ENCODE peak calls at places on chromosome 1, in nine cellular contexts. W is transverse colon; T is right cardiac atrium; A is foreskin fibroblast; V is prostate gland; G is mammary epithelial cell; X is left ventricle myocardium inferior; J is naive thymus-derived CD4-positive, alpha-beta T cell; U is tibial nerve. K is an unnamed sample.

GRCh38 chr1:44240802-44241671 is 27.8 kb downstream of the DMAP1 start:
- DNase-seq in W (peak), U (no peak), G (no peak), V (no peak), J (no peak), A (no peak), T (no peak), X (no peak), K (no peak)

GRCh38 chr1:40758578-40759343 is 24.8 kb upstream of the KCNQ4 start:
- DNase-seq in T (no peak), X (no peak), J (no peak), U (no peak), A (no peak), G (no peak), W (no peak), V (no peak), K (no peak)

GRCh38 chr1:167056529-167057296 is 33.5 kb downstream of the GPA33 start:
- DNase-seq in X (no peak), A (no peak), U (no peak), J (no peak), T (no peak), G (no peak), W (no peak), V (no peak), K (no peak)

GRCh38 chr1:181044449-181044966 is 10.7 kb downstream of the MR1 start:
- DNase-seq in X (no peak), J (no peak), U (no peak), G (peak), A (no peak), W (peak), V (peak), T (no peak), K (peak)

GRCh38 chr1:92485374-92486250 is 1.1 kb downstream of the GFI1 start:
- DNase-seq in U (no peak), W (peak), V (no peak), G (peak), X (peak), A (no peak), J (peak), T (peak), K (peak)

GRCh38 chr1:29975036-29975694 is 738.8 kb downstream of the PTPRU start:
- DNase-seq in V (no peak), J (no peak), W (no peak), U (no peak), T (no peak), G (peak), X (no peak), A (peak), K (peak)

GRCh38 chr1:28775121-28775942 is 36.6 kb upstream of the OPRD1 start:
- DNase-seq in T (peak), X (peak), J (peak), G (peak), V (peak), U (peak), W (peak), A (peak), K (no peak)

GRCh38 chr1:235063068-235063765 is 65.4 kb downstream of the TOMM20 start:
- DNase-seq in T (peak), J (no peak), X (no peak), U (no peak), G (no peak), A (no peak), V (no peak), W (no peak), K (no peak)

GRCh38 chr1:234980657-234981396 is 147.8 kb downstream of the TOMM20 start:
- DNase-seq in T (peak), V (no peak), A (peak), U (peak), G (peak), X (peak), J (no peak), W (peak), K (no peak)

GRCh38 chr1:205976708-205977107 is 26.5 kb downstream of the RAB7B start:
- DNase-seq in G (no peak), W (no peak), J (no peak), V (no peak), U (no peak), A (no peak), X (peak), T (peak), K (no peak)

GRCh38 chr1:240312872-240313271 is 221.2 kb downstream of the FMN2 start:
- DNase-seq in X (no peak), J (no peak), V (no peak), U (no peak), A (peak), T (no peak), W (no peak), G (no peak), K (no peak)

GRCh38 chr1:151065089-151065645 is 5.0 kb downstream of the MLLT11 start:
- DNase-seq in T (no peak), J (no peak), W (no peak), U (no peak), X (no peak), A (no peak), V (no peak), G (no peak), K (no peak)

GRCh38 chr1:155859881-155860841 is 794 bp downstream of the SYT11 start:
- DNase-seq in V (no peak), X (peak), J (no peak), T (peak), A (peak), U (peak), W (peak), G (no peak), K (no peak)

GRCh38 chr1:178532392-178532791 is 19.5 kb downstream of the TEX35 start:
- DNase-seq in X (peak), W (peak), U (peak), G (peak), V (peak), T (peak), A (peak), J (peak), K (peak)

GRCh38 chr1:228353601-228354371 is 52.8 kb downstream of the TRIM11 start:
- DNase-seq in G (peak), T (peak), X (no peak), W (no peak), V (no peak), A (no peak), U (no peak), J (no peak), K (no peak)

GRCh38 chr1:36156329-36157114 is 562 bp downstream of the MAP7D1 start:
- DNase-seq in T (peak), V (peak), W (peak), J (peak), X (peak), U (peak), G (peak), A (no peak), K (no peak)

GRCh38 chr1:48493031-48493430 is 21.0 kb upstream of the SPATA6 start:
- DNase-seq in W (peak), G (no peak), J (no peak), X (no peak), T (no peak), V (no peak), U (no peak), A (no peak), K (no peak)

GRCh38 chr1:46334030-46334384 is 6.6 kb upstream of the NSUN4 start:
- DNase-seq in V (no peak), J (no peak), T (no peak), G (no peak), W (no peak), U (no peak), X (no peak), A (no peak), K (no peak)

GRCh38 chr1:228090613-228091081 is 8.1 kb downstream of the ARF1 start:
- DNase-seq in T (no peak), V (no peak), J (no peak), X (no peak), U (no peak), G (no peak), W (peak), A (peak), K (no peak)

GRCh38 chr1:224626042-224626441 is 9.9 kb downstream of the CNIH3 start:
- DNase-seq in T (no peak), U (no peak), A (peak), J (no peak), W (no peak), V (no peak), G (peak), X (no peak), K (no peak)
- H3K4me3 ChIP-seq in T (no peak), U (no peak), A (no peak), J (no peak), W (no peak), V (no peak), G (no peak), X (no peak), K (no peak)

GRCh38 chr1:24190970-24191570 is 4.0 kb upstream of the IFNLR1 start:
- DNase-seq in T (no peak), J (no peak), A (no peak), G (no peak), U (no peak), V (no peak), W (no peak), X (no peak), K (peak)
- H3K4me3 ChIP-seq in T (no peak), J (no peak), A (no peak), G (no peak), U (no peak), V (no peak), W (no peak), X (no peak), K (no peak)

GRCh38 chr1:85307987-85308836 is 31.8 kb upstream of the BCL10 start:
- DNase-seq in U (peak), A (peak), T (peak), G (peak), J (no peak), V (peak), X (peak), W (peak), K (peak)
- H3K4me3 ChIP-seq in U (no peak), A (no peak), T (no peak), G (no peak), J (no peak), V (no peak), X (peak), W (no peak), K (no peak)

GRCh38 chr1:223887724-223888428 is 42.1 kb upstream of the TP53BP2 start:
- DNase-seq in G (peak), W (peak), X (no peak), V (no peak), J (no peak), A (peak), U (no peak), T (peak), K (no peak)
- H3K4me3 ChIP-seq in G (no peak), W (no peak), X (peak), V (no peak), J (no peak), A (peak), U (no peak), T (no peak), K (no peak)

DNA sequence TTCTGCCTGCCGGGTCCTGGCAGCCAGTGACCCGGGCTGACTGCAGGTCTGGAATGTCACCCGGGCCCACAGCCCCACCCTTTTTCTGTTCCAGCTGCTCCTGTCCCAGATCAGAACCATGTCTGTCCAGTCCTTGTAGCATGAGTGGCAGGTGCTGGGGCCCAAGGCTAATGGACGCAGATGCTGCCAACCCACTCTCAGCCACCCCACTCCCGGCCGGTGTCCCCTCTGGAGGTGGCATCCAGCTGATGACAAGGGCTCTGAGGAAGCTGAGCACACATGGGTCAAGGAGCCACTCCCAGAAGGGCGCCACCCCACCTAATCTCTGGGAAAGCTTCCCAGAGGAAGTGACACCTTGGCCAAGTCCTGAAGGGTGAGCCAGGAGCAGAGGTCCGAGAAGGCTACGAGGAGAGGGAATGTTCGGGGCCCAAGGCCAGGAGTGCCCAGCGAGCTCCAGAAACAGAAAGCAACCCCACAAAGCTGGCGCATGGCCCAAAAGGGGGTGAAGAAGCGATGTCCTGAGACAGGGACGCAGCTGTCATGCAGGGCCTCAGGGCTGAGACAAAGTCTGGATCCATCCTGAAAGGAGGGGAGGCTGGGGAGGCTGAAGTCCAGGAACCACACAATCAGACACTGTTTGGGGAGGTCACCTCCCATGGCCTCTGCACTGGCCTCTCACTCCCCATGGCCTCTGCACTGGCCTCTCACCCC is 39.5 kb downstream of the ACOT7 start:
- DNase-seq in A (no peak), W (peak), V (no peak), U (no peak), G (no peak), T (peak), J (no peak), X (peak), K (no peak)
- H3K4me3 ChIP-seq in A (no peak), W (no peak), V (no peak), U (no peak), G (no peak), T (no peak), J (no peak), X (peak), K (no peak)

GRCh38 chr1:64471218-64471719 is 1.3 kb downstream of the CACHD1 start:
- DNase-seq in G (peak), V (peak), X (peak), W (peak), A (peak), J (peak), T (peak), U (no peak), K (no peak)
- H3K4me3 ChIP-seq in G (peak), V (peak), X (peak), W (peak), A (peak), J (peak), T (peak), U (peak), K (no peak)

GRCh38 chr1:160133990-160134770 is 17.2 kb upstream of the ATP1A4 start:
- DNase-seq in A (no peak), W (no peak), U (no peak), V (no peak), J (no peak), G (no peak), T (no peak), X (no peak), K (no peak)

GRCh38 chr1:160129966-160130365 is 14.4 kb downstream of the ATP1A2 start:
- DNase-seq in T (no peak), W (no peak), J (no peak), V (no peak), A (no peak), G (no peak), U (no peak), X (no peak), K (no peak)

GRCh38 chr1:160130486-160130885 is 14.9 kb downstream of the ATP1A2 start:
- DNase-seq in T (no peak), U (no peak), A (no peak), J (no peak), X (no peak), G (no peak), W (no peak), V (no peak), K (no peak)

GRCh38 chr1:160130939-160131338 is 15.4 kb downstream of the ATP1A2 start:
- DNase-seq in W (no peak), J (no peak), X (no peak), V (no peak), G (no peak), T (no peak), U (no peak), A (no peak), K (no peak)

DNA sequence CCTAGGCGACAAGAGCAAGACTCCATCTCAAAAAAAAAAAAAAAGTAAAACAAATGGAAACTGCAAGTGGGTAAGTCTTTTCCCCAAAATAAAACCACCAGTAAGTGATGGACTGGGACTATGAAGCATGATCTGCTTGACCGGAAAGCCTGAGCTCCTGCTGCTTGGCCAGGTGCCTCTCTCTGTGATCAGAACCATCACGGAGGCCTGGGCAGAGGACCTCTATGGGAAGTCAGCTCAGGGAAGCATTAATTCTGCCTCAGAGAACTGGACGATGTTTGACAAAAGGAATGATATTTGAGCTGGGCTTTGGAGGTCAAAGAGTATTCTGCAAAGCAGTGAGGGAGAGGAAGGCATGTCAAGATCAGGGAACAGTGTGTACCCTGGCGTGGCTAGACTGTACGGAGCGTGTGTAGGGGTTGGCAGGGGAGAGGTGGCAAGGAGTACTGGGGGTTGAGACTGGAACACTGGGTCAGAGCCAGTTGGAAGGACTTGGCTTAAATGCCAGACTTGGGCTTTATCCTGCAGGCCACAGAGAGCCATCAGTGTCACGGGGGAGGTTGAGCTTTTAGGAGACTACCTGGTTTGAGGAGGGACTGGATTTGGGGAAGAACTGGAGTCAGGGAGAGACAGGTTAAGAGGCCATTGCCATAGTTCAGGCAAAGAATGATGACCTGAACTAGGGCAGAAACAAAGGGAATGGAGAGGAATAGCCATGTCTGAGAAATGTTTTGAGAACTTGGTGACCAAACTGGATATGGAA is 16.4 kb downstream of the ATP1A2 start:
- DNase-seq in A (no peak), U (no peak), T (no peak), V (no peak), W (no peak), J (no peak), G (no peak), X (peak), K (no peak)
- H3K4me3 ChIP-seq in A (no peak), U (no peak), T (no peak), V (no peak), W (no peak), J (no peak), G (no peak), X (peak), K (no peak)

DNA sequence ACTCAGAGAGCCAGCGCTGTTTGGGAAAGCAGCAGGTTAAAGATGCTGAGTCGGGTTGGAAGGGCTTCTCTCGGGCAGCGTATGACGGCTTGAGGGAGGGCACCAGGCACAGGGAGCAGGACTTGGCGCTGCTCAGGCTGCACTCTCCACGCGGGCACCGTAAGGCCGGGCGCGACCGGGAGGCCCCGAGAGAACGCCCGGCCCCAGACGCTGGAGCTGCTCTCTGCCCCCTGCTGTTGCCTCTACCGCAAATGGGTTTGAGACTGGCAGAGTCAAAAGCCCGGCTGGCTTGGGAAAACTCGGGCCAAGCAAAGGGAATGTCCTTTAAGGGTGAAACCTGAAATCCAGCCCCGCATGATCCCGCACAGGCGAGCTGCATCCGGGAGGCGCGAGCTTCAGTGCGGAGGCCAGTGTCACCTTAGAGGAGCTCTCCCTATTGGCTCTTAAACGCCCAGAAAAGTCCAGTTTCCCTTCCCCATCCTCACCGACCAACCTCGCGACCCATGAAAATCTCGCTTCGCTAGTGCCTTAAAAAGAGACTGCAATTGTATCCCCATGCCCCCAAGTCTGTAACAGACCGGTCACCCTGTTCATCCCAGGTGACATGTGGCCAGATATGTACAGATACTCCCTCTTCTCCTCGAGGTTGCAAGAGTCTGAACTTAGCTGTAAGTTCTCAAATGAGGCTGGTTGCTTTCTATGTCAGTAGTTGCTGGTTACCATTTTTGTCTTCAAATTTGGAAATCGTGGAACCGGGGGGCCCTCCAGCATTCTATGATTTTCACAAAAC is 1.1 kb downstream of the PRRX1 start:
- DNase-seq in W (peak), A (peak), V (no peak), X (peak), J (no peak), G (peak), T (peak), U (no peak), K (no peak)
- H3K4me3 ChIP-seq in W (peak), A (peak), V (peak), X (peak), J (no peak), G (peak), T (peak), U (peak), K (no peak)

GRCh38 chr1:230641900-230642262 is 400 bp upstream of the COG2 start:
- DNase-seq in J (no peak), T (no peak), W (peak), A (no peak), U (no peak), G (no peak), X (no peak), V (peak), K (no peak)

GRCh38 chr1:230646710-230647302 is 4.5 kb downstream of the COG2 start:
- DNase-seq in A (no peak), J (no peak), W (no peak), V (no peak), G (no peak), U (no peak), X (no peak), T (no peak), K (no peak)

GRCh38 chr1:230641346-230641745 is 935 bp upstream of the COG2 start:
- DNase-seq in X (no peak), G (peak), A (peak), W (no peak), V (no peak), U (no peak), J (no peak), T (no peak), K (no peak)

GRCh38 chr1:230642263-230642959 is at the start of gene COG2:
- DNase-seq in X (peak), G (peak), A (peak), W (peak), T (peak), U (peak), J (peak), V (peak), K (peak)

DNA sequence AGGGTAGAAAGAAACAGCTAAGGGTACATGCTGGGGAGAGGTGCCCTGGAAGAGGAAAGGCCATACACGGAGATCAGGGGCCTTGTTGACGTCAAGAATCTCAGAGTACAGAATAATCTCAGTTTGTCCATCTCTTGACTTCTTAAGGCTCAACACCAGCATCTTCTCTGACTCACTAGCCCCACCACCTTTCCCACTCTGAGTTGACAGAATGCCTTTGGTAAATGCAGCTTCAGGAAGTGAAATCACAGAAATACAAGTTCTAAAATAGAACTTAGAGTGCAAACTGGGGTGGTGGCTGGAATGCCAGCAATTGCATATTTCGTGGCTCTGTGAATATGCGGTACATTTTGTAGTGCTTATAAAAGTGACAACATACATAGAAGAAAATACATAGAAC is 1.6 kb downstream of the COG2 start:
- DNase-seq in G (no peak), J (no peak), V (no peak), W (peak), T (no peak), X (no peak), U (no peak), A (no peak), K (no peak)
- H3K4me3 ChIP-seq in G (peak), J (peak), V (no peak), W (peak), T (peak), X (peak), U (peak), A (peak), K (peak)